ENCODE peak calls at places on chromosomes 12 and 14, in six cellular contexts. One of them, this sample, is unnamed.

GRCh38 chr14:99548285-99548684 is 55.7 kb downstream of the CCDC85C start:
- DNase-seq in Jurkat, Clone E6-1: no peak
- DNase-seq in heart right ventricle: no peak
- DNase-seq in stimulated activated CD8-positive, alpha-beta memory T cell treated with anti-CD3 and anti-CD28 coated beads, Interleukin-7, amount 100 ng/mL, for 24 hours: no peak
- DNase-seq in kidney glomerular epithelial cell: no peak
- DNase-seq in stimulated activated CD4-positive, alpha-beta T cell treated with anti-CD3 and anti-CD28 coated beads, Interleukin-1b, Interleukin-23, amount 100 ng/mL, for 48 hours: no peak
- DNase-seq in this sample: no peak

GRCh38 chr12:18323159-18323558 is 61.8 kb downstream of the PIK3C2G start:
- DNase-seq in stimulated activated CD8-positive, alpha-beta memory T cell treated with anti-CD3 and anti-CD28 coated beads, Interleukin-7, amount 100 ng/mL, for 24 hours: no peak
- DNase-seq in heart right ventricle: no peak
- DNase-seq in stimulated activated CD4-positive, alpha-beta T cell treated with anti-CD3 and anti-CD28 coated beads, Interleukin-1b, Interleukin-23, amount 100 ng/mL, for 48 hours: no peak
- DNase-seq in Jurkat, Clone E6-1: no peak
- DNase-seq in kidney glomerular epithelial cell: no peak
- DNase-seq in this sample: no peak

GRCh38 chr12:65300679-65301349 is 22.3 kb downstream of the MSRB3 start:
- DNase-seq in stimulated activated CD4-positive, alpha-beta T cell treated with anti-CD3 and anti-CD28 coated beads, Interleukin-1b, Interleukin-23, amount 100 ng/mL, for 48 hours: no peak
- DNase-seq in heart right ventricle: no peak
- DNase-seq in stimulated activated CD8-positive, alpha-beta memory T cell treated with anti-CD3 and anti-CD28 coated beads, Interleukin-7, amount 100 ng/mL, for 24 hours: no peak
- DNase-seq in Jurkat, Clone E6-1: peak; percentile 9
- DNase-seq in kidney glomerular epithelial cell: no peak
- DNase-seq in this sample: no peak

GRCh38 chr14:72476657-72477499 is 417.0 kb downstream of the DPF3 start:
- DNase-seq in stimulated activated CD4-positive, alpha-beta T cell treated with anti-CD3 and anti-CD28 coated beads, Interleukin-1b, Interleukin-23, amount 100 ng/mL, for 48 hours: peak; percentile 74
- DNase-seq in heart right ventricle: no peak
- DNase-seq in stimulated activated CD8-positive, alpha-beta memory T cell treated with anti-CD3 and anti-CD28 coated beads, Interleukin-7, amount 100 ng/mL, for 24 hours: peak; percentile 20
- DNase-seq in kidney glomerular epithelial cell: peak; percentile 87
- DNase-seq in Jurkat, Clone E6-1: peak; percentile 99
- DNase-seq in this sample: peak; percentile 34

GRCh38 chr12:11807453-11807852 is 158.0 kb downstream of the ETV6 start:
- DNase-seq in heart right ventricle: no peak
- DNase-seq in stimulated activated CD4-positive, alpha-beta T cell treated with anti-CD3 and anti-CD28 coated beads, Interleukin-1b, Interleukin-23, amount 100 ng/mL, for 48 hours: no peak
- DNase-seq in stimulated activated CD8-positive, alpha-beta memory T cell treated with anti-CD3 and anti-CD28 coated beads, Interleukin-7, amount 100 ng/mL, for 24 hours: no peak
- DNase-seq in kidney glomerular epithelial cell: no peak
- DNase-seq in Jurkat, Clone E6-1: no peak
- DNase-seq in this sample: no peak

GRCh38 chr14:32090686-32091085 is 13.6 kb downstream of the ARHGAP5 start:
- DNase-seq in stimulated activated CD4-positive, alpha-beta T cell treated with anti-CD3 and anti-CD28 coated beads, Interleukin-1b, Interleukin-23, amount 100 ng/mL, for 48 hours: no peak
- DNase-seq in kidney glomerular epithelial cell: no peak
- DNase-seq in Jurkat, Clone E6-1: no peak
- DNase-seq in heart right ventricle: no peak
- DNase-seq in stimulated activated CD8-positive, alpha-beta memory T cell treated with anti-CD3 and anti-CD28 coated beads, Interleukin-7, amount 100 ng/mL, for 24 hours: no peak
- DNase-seq in this sample: no peak

GRCh38 chr14:91177797-91178147 is 63.9 kb downstream of the DGLUCY start:
- DNase-seq in heart right ventricle: no peak
- DNase-seq in stimulated activated CD4-positive, alpha-beta T cell treated with anti-CD3 and anti-CD28 coated beads, Interleukin-1b, Interleukin-23, amount 100 ng/mL, for 48 hours: no peak
- DNase-seq in kidney glomerular epithelial cell: no peak
- DNase-seq in stimulated activated CD8-positive, alpha-beta memory T cell treated with anti-CD3 and anti-CD28 coated beads, Interleukin-7, amount 100 ng/mL, for 24 hours: no peak
- DNase-seq in Jurkat, Clone E6-1: no peak
- DNase-seq in this sample: no peak

GRCh38 chr12:62893276-62893675 is 41.7 kb downstream of the PPM1H start:
- DNase-seq in stimulated activated CD8-positive, alpha-beta memory T cell treated with anti-CD3 and anti-CD28 coated beads, Interleukin-7, amount 100 ng/mL, for 24 hours: no peak
- DNase-seq in Jurkat, Clone E6-1: no peak
- DNase-seq in heart right ventricle: no peak
- DNase-seq in stimulated activated CD4-positive, alpha-beta T cell treated with anti-CD3 and anti-CD28 coated beads, Interleukin-1b, Interleukin-23, amount 100 ng/mL, for 48 hours: no peak
- DNase-seq in kidney glomerular epithelial cell: no peak
- DNase-seq in this sample: no peak

GRCh38 chr14:91149462-91149861 is 35.6 kb downstream of the DGLUCY start:
- DNase-seq in stimulated activated CD8-positive, alpha-beta memory T cell treated with anti-CD3 and anti-CD28 coated beads, Interleukin-7, amount 100 ng/mL, for 24 hours: no peak
- DNase-seq in kidney glomerular epithelial cell: peak; percentile 88
- DNase-seq in Jurkat, Clone E6-1: no peak
- DNase-seq in stimulated activated CD4-positive, alpha-beta T cell treated with anti-CD3 and anti-CD28 coated beads, Interleukin-1b, Interleukin-23, amount 100 ng/mL, for 48 hours: no peak
- DNase-seq in heart right ventricle: no peak
- DNase-seq in this sample: peak; percentile 42

GRCh38 chr12:104604070-104604994 is 147.6 kb downstream of the CHST11 start:
- DNase-seq in stimulated activated CD4-positive, alpha-beta T cell treated with anti-CD3 and anti-CD28 coated beads, Interleukin-1b, Interleukin-23, amount 100 ng/mL, for 48 hours: peak; percentile 56
- DNase-seq in heart right ventricle: peak; percentile 34
- DNase-seq in Jurkat, Clone E6-1: peak; percentile 96
- DNase-seq in kidney glomerular epithelial cell: peak; percentile 89
- DNase-seq in stimulated activated CD8-positive, alpha-beta memory T cell treated with anti-CD3 and anti-CD28 coated beads, Interleukin-7, amount 100 ng/mL, for 24 hours: peak; percentile 10
- DNase-seq in this sample: peak; percentile 82

GRCh38 chr12:105852958-105853357 is 285.8 kb downstream of the NUAK1 start:
- DNase-seq in stimulated activated CD4-positive, alpha-beta T cell treated with anti-CD3 and anti-CD28 coated beads, Interleukin-1b, Interleukin-23, amount 100 ng/mL, for 48 hours: no peak
- DNase-seq in kidney glomerular epithelial cell: no peak
- DNase-seq in stimulated activated CD8-positive, alpha-beta memory T cell treated with anti-CD3 and anti-CD28 coated beads, Interleukin-7, amount 100 ng/mL, for 24 hours: no peak
- DNase-seq in heart right ventricle: peak; percentile 20
- DNase-seq in Jurkat, Clone E6-1: no peak
- DNase-seq in this sample: peak; percentile 80

GRCh38 chr14:76201162-76201561 is 49.4 kb downstream of the GPATCH2L start:
- DNase-seq in Jurkat, Clone E6-1: no peak
- DNase-seq in heart right ventricle: no peak
- DNase-seq in stimulated activated CD4-positive, alpha-beta T cell treated with anti-CD3 and anti-CD28 coated beads, Interleukin-1b, Interleukin-23, amount 100 ng/mL, for 48 hours: no peak
- DNase-seq in kidney glomerular epithelial cell: no peak
- DNase-seq in stimulated activated CD8-positive, alpha-beta memory T cell treated with anti-CD3 and anti-CD28 coated beads, Interleukin-7, amount 100 ng/mL, for 24 hours: no peak
- DNase-seq in this sample: no peak

GRCh38 chr14:55288439-55288838 is 17.2 kb downstream of the FBXO34 start:
- DNase-seq in kidney glomerular epithelial cell: no peak
- DNase-seq in stimulated activated CD8-positive, alpha-beta memory T cell treated with anti-CD3 and anti-CD28 coated beads, Interleukin-7, amount 100 ng/mL, for 24 hours: no peak
- DNase-seq in heart right ventricle: no peak
- DNase-seq in stimulated activated CD4-positive, alpha-beta T cell treated with anti-CD3 and anti-CD28 coated beads, Interleukin-1b, Interleukin-23, amount 100 ng/mL, for 48 hours: no peak
- DNase-seq in Jurkat, Clone E6-1: no peak
- DNase-seq in this sample: no peak

GRCh38 chr12:212799-213526 is 994 bp downstream of the SLC6A12 start:
- DNase-seq in stimulated activated CD4-positive, alpha-beta T cell treated with anti-CD3 and anti-CD28 coated beads, Interleukin-1b, Interleukin-23, amount 100 ng/mL, for 48 hours: no peak
- DNase-seq in kidney glomerular epithelial cell: peak; percentile 15
- DNase-seq in heart right ventricle: peak; percentile 45
- DNase-seq in Jurkat, Clone E6-1: no peak
- DNase-seq in stimulated activated CD8-positive, alpha-beta memory T cell treated with anti-CD3 and anti-CD28 coated beads, Interleukin-7, amount 100 ng/mL, for 24 hours: no peak
- DNase-seq in this sample: peak; percentile 49

GRCh38 chr14:99936738-99937474 is 128.3 kb upstream of the EVL start:
- DNase-seq in stimulated activated CD4-positive, alpha-beta T cell treated with anti-CD3 and anti-CD28 coated beads, Interleukin-1b, Interleukin-23, amount 100 ng/mL, for 48 hours: no peak
- DNase-seq in heart right ventricle: no peak
- DNase-seq in kidney glomerular epithelial cell: no peak
- DNase-seq in stimulated activated CD8-positive, alpha-beta memory T cell treated with anti-CD3 and anti-CD28 coated beads, Interleukin-7, amount 100 ng/mL, for 24 hours: no peak
- DNase-seq in Jurkat, Clone E6-1: no peak
- DNase-seq in this sample: no peak

GRCh38 chr14:44149597-44149996 is 357.5 kb downstream of the FSCB start:
- DNase-seq in kidney glomerular epithelial cell: peak; percentile 25
- DNase-seq in Jurkat, Clone E6-1: peak; percentile 7
- DNase-seq in stimulated activated CD4-positive, alpha-beta T cell treated with anti-CD3 and anti-CD28 coated beads, Interleukin-1b, Interleukin-23, amount 100 ng/mL, for 48 hours: no peak
- DNase-seq in stimulated activated CD8-positive, alpha-beta memory T cell treated with anti-CD3 and anti-CD28 coated beads, Interleukin-7, amount 100 ng/mL, for 24 hours: no peak
- DNase-seq in heart right ventricle: no peak
- DNase-seq in this sample: no peak

GRCh38 chr12:62691309-62691708 is 224.7 kb downstream of the MON2 start:
- DNase-seq in Jurkat, Clone E6-1: no peak
- DNase-seq in stimulated activated CD8-positive, alpha-beta memory T cell treated with anti-CD3 and anti-CD28 coated beads, Interleukin-7, amount 100 ng/mL, for 24 hours: no peak
- DNase-seq in kidney glomerular epithelial cell: no peak
- DNase-seq in stimulated activated CD4-positive, alpha-beta T cell treated with anti-CD3 and anti-CD28 coated beads, Interleukin-1b, Interleukin-23, amount 100 ng/mL, for 48 hours: no peak
- DNase-seq in heart right ventricle: no peak
- DNase-seq in this sample: no peak

GRCh38 chr12:126067930-126068329 is 1002.7 kb downstream of the AACS start:
- DNase-seq in kidney glomerular epithelial cell: no peak
- DNase-seq in Jurkat, Clone E6-1: no peak
- DNase-seq in stimulated activated CD4-positive, alpha-beta T cell treated with anti-CD3 and anti-CD28 coated beads, Interleukin-1b, Interleukin-23, amount 100 ng/mL, for 48 hours: no peak
- DNase-seq in heart right ventricle: no peak
- DNase-seq in stimulated activated CD8-positive, alpha-beta memory T cell treated with anti-CD3 and anti-CD28 coated beads, Interleukin-7, amount 100 ng/mL, for 24 hours: no peak
- DNase-seq in this sample: no peak

GRCh38 chr14:30790827-30791226 is 83.5 kb upstream of the COCH start:
- DNase-seq in heart right ventricle: no peak
- DNase-seq in Jurkat, Clone E6-1: no peak
- DNase-seq in kidney glomerular epithelial cell: no peak
- DNase-seq in stimulated activated CD4-positive, alpha-beta T cell treated with anti-CD3 and anti-CD28 coated beads, Interleukin-1b, Interleukin-23, amount 100 ng/mL, for 48 hours: no peak
- DNase-seq in stimulated activated CD8-positive, alpha-beta memory T cell treated with anti-CD3 and anti-CD28 coated beads, Interleukin-7, amount 100 ng/mL, for 24 hours: no peak
- DNase-seq in this sample: no peak

GRCh38 chr12:85923767-85924331 is 49.8 kb downstream of the NTS start:
- DNase-seq in kidney glomerular epithelial cell: peak; percentile 24
- DNase-seq in Jurkat, Clone E6-1: peak; percentile 15
- DNase-seq in stimulated activated CD8-positive, alpha-beta memory T cell treated with anti-CD3 and anti-CD28 coated beads, Interleukin-7, amount 100 ng/mL, for 24 hours: no peak
- DNase-seq in heart right ventricle: no peak
- DNase-seq in stimulated activated CD4-positive, alpha-beta T cell treated with anti-CD3 and anti-CD28 coated beads, Interleukin-1b, Interleukin-23, amount 100 ng/mL, for 48 hours: no peak
- DNase-seq in this sample: no peak

GRCh38 chr14:103517172-103517566 is 5.5 kb downstream of the CKB start:
- DNase-seq in heart right ventricle: no peak
- DNase-seq in kidney glomerular epithelial cell: no peak
- DNase-seq in stimulated activated CD4-positive, alpha-beta T cell treated with anti-CD3 and anti-CD28 coated beads, Interleukin-1b, Interleukin-23, amount 100 ng/mL, for 48 hours: no peak
- DNase-seq in Jurkat, Clone E6-1: no peak
- DNase-seq in stimulated activated CD8-positive, alpha-beta memory T cell treated with anti-CD3 and anti-CD28 coated beads, Interleukin-7, amount 100 ng/mL, for 24 hours: no peak
- DNase-seq in this sample: peak; percentile 12

GRCh38 chr12:113980537-113981337 is 14.6 kb upstream of the RBM19 start:
- DNase-seq in heart right ventricle: no peak
- DNase-seq in Jurkat, Clone E6-1: peak; percentile 47
- DNase-seq in stimulated activated CD8-positive, alpha-beta memory T cell treated with anti-CD3 and anti-CD28 coated beads, Interleukin-7, amount 100 ng/mL, for 24 hours: no peak
- DNase-seq in kidney glomerular epithelial cell: peak; percentile 44
- DNase-seq in stimulated activated CD4-positive, alpha-beta T cell treated with anti-CD3 and anti-CD28 coated beads, Interleukin-1b, Interleukin-23, amount 100 ng/mL, for 48 hours: peak; percentile 14
- DNase-seq in this sample: no peak

GRCh38 chr14:23513005-23513412 is 38.6 kb downstream of the ZFHX2 start:
- DNase-seq in stimulated activated CD4-positive, alpha-beta T cell treated with anti-CD3 and anti-CD28 coated beads, Interleukin-1b, Interleukin-23, amount 100 ng/mL, for 48 hours: no peak
- DNase-seq in stimulated activated CD8-positive, alpha-beta memory T cell treated with anti-CD3 and anti-CD28 coated beads, Interleukin-7, amount 100 ng/mL, for 24 hours: no peak
- DNase-seq in heart right ventricle: no peak
- DNase-seq in Jurkat, Clone E6-1: no peak
- DNase-seq in kidney glomerular epithelial cell: no peak
- DNase-seq in this sample: no peak

GRCh38 chr14:23299558-23299957 is 3.1 kb downstream of the PPP1R3E start:
- DNase-seq in kidney glomerular epithelial cell: peak; percentile 30
- DNase-seq in Jurkat, Clone E6-1: peak; percentile 61
- DNase-seq in stimulated activated CD8-positive, alpha-beta memory T cell treated with anti-CD3 and anti-CD28 coated beads, Interleukin-7, amount 100 ng/mL, for 24 hours: no peak
- DNase-seq in heart right ventricle: no peak
- DNase-seq in stimulated activated CD4-positive, alpha-beta T cell treated with anti-CD3 and anti-CD28 coated beads, Interleukin-1b, Interleukin-23, amount 100 ng/mL, for 48 hours: no peak
- DNase-seq in this sample: no peak

GRCh38 chr14:64823305-64823985 is 56.3 kb downstream of the SPTB start:
- DNase-seq in stimulated activated CD4-positive, alpha-beta T cell treated with anti-CD3 and anti-CD28 coated beads, Interleukin-1b, Interleukin-23, amount 100 ng/mL, for 48 hours: peak; percentile 63
- DNase-seq in kidney glomerular epithelial cell: peak; percentile 54
- DNase-seq in Jurkat, Clone E6-1: peak; percentile 44
- DNase-seq in stimulated activated CD8-positive, alpha-beta memory T cell treated with anti-CD3 and anti-CD28 coated beads, Interleukin-7, amount 100 ng/mL, for 24 hours: peak; percentile 21
- DNase-seq in heart right ventricle: peak; percentile 80
- DNase-seq in this sample: peak; percentile 90

GRCh38 chr12:104522985-104523719 is 66.4 kb downstream of the CHST11 start:
- DNase-seq in Jurkat, Clone E6-1: no peak
- DNase-seq in kidney glomerular epithelial cell: no peak
- DNase-seq in heart right ventricle: no peak
- DNase-seq in stimulated activated CD8-positive, alpha-beta memory T cell treated with anti-CD3 and anti-CD28 coated beads, Interleukin-7, amount 100 ng/mL, for 24 hours: no peak
- DNase-seq in stimulated activated CD4-positive, alpha-beta T cell treated with anti-CD3 and anti-CD28 coated beads, Interleukin-1b, Interleukin-23, amount 100 ng/mL, for 48 hours: no peak
- DNase-seq in this sample: no peak

GRCh38 chr14:35355981-35356839 is 48.3 kb downstream of the NFKBIA start:
- DNase-seq in stimulated activated CD8-positive, alpha-beta memory T cell treated with anti-CD3 and anti-CD28 coated beads, Interleukin-7, amount 100 ng/mL, for 24 hours: no peak
- DNase-seq in stimulated activated CD4-positive, alpha-beta T cell treated with anti-CD3 and anti-CD28 coated beads, Interleukin-1b, Interleukin-23, amount 100 ng/mL, for 48 hours: peak; percentile 71
- DNase-seq in kidney glomerular epithelial cell: no peak
- DNase-seq in heart right ventricle: no peak
- DNase-seq in Jurkat, Clone E6-1: no peak
- DNase-seq in this sample: no peak

GRCh38 chr12:12819221-12819620 is 6.1 kb downstream of the DDX47 start:
- DNase-seq in heart right ventricle: no peak
- DNase-seq in kidney glomerular epithelial cell: no peak
- DNase-seq in stimulated activated CD4-positive, alpha-beta T cell treated with anti-CD3 and anti-CD28 coated beads, Interleukin-1b, Interleukin-23, amount 100 ng/mL, for 48 hours: no peak
- DNase-seq in stimulated activated CD8-positive, alpha-beta memory T cell treated with anti-CD3 and anti-CD28 coated beads, Interleukin-7, amount 100 ng/mL, for 24 hours: no peak
- DNase-seq in Jurkat, Clone E6-1: no peak
- DNase-seq in this sample: no peak

GRCh38 chr14:50758945-50759344 is 72.0 kb downstream of the NIN start:
- DNase-seq in stimulated activated CD4-positive, alpha-beta T cell treated with anti-CD3 and anti-CD28 coated beads, Interleukin-1b, Interleukin-23, amount 100 ng/mL, for 48 hours: no peak
- DNase-seq in stimulated activated CD8-positive, alpha-beta memory T cell treated with anti-CD3 and anti-CD28 coated beads, Interleukin-7, amount 100 ng/mL, for 24 hours: no peak
- DNase-seq in kidney glomerular epithelial cell: no peak
- DNase-seq in heart right ventricle: no peak
- DNase-seq in Jurkat, Clone E6-1: no peak
- DNase-seq in this sample: no peak

GRCh38 chr14:92039073-92039719 is 663 bp downstream of the TRIP11 start:
- DNase-seq in kidney glomerular epithelial cell: peak; percentile 74
- DNase-seq in Jurkat, Clone E6-1: peak; percentile 22
- DNase-seq in stimulated activated CD8-positive, alpha-beta memory T cell treated with anti-CD3 and anti-CD28 coated beads, Interleukin-7, amount 100 ng/mL, for 24 hours: no peak
- DNase-seq in heart right ventricle: no peak
- DNase-seq in stimulated activated CD4-positive, alpha-beta T cell treated with anti-CD3 and anti-CD28 coated beads, Interleukin-1b, Interleukin-23, amount 100 ng/mL, for 48 hours: no peak
- DNase-seq in this sample: no peak

GRCh38 chr14:24775919-24776318 is 141.9 kb upstream of the GZMB start:
- DNase-seq in Jurkat, Clone E6-1: no peak
- DNase-seq in stimulated activated CD4-positive, alpha-beta T cell treated with anti-CD3 and anti-CD28 coated beads, Interleukin-1b, Interleukin-23, amount 100 ng/mL, for 48 hours: no peak
- DNase-seq in stimulated activated CD8-positive, alpha-beta memory T cell treated with anti-CD3 and anti-CD28 coated beads, Interleukin-7, amount 100 ng/mL, for 24 hours: no peak
- DNase-seq in kidney glomerular epithelial cell: no peak
- DNase-seq in heart right ventricle: no peak
- DNase-seq in this sample: no peak

GRCh38 chr12:126667340-126667739 is 1599.6 kb upstream of the TMEM132C start:
- DNase-seq in stimulated activated CD4-positive, alpha-beta T cell treated with anti-CD3 and anti-CD28 coated beads, Interleukin-1b, Interleukin-23, amount 100 ng/mL, for 48 hours: no peak
- DNase-seq in kidney glomerular epithelial cell: no peak
- DNase-seq in Jurkat, Clone E6-1: no peak
- DNase-seq in heart right ventricle: no peak
- DNase-seq in stimulated activated CD8-positive, alpha-beta memory T cell treated with anti-CD3 and anti-CD28 coated beads, Interleukin-7, amount 100 ng/mL, for 24 hours: no peak
- DNase-seq in this sample: no peak

GRCh38 chr12:46577063-46577776 is 204.6 kb upstream of the SLC38A2 start:
- DNase-seq in kidney glomerular epithelial cell: no peak
- DNase-seq in Jurkat, Clone E6-1: no peak
- DNase-seq in stimulated activated CD4-positive, alpha-beta T cell treated with anti-CD3 and anti-CD28 coated beads, Interleukin-1b, Interleukin-23, amount 100 ng/mL, for 48 hours: no peak
- DNase-seq in heart right ventricle: no peak
- DNase-seq in stimulated activated CD8-positive, alpha-beta memory T cell treated with anti-CD3 and anti-CD28 coated beads, Interleukin-7, amount 100 ng/mL, for 24 hours: no peak
- DNase-seq in this sample: no peak

GRCh38 chr12:5154091-5154490 is 110.4 kb downstream of the KCNA5 start:
- DNase-seq in Jurkat, Clone E6-1: no peak
- DNase-seq in heart right ventricle: no peak
- DNase-seq in stimulated activated CD4-positive, alpha-beta T cell treated with anti-CD3 and anti-CD28 coated beads, Interleukin-1b, Interleukin-23, amount 100 ng/mL, for 48 hours: no peak
- DNase-seq in kidney glomerular epithelial cell: no peak
- DNase-seq in stimulated activated CD8-positive, alpha-beta memory T cell treated with anti-CD3 and anti-CD28 coated beads, Interleukin-7, amount 100 ng/mL, for 24 hours: no peak
- DNase-seq in this sample: no peak

GRCh38 chr12:15220961-15221885 is at the start of gene RERG:
- DNase-seq in stimulated activated CD4-positive, alpha-beta T cell treated with anti-CD3 and anti-CD28 coated beads, Interleukin-1b, Interleukin-23, amount 100 ng/mL, for 48 hours: peak; percentile 63
- DNase-seq in Jurkat, Clone E6-1: peak; percentile 36
- DNase-seq in heart right ventricle: peak; percentile 86
- DNase-seq in stimulated activated CD8-positive, alpha-beta memory T cell treated with anti-CD3 and anti-CD28 coated beads, Interleukin-7, amount 100 ng/mL, for 24 hours: peak; percentile 41
- DNase-seq in kidney glomerular epithelial cell: peak; percentile 46
- DNase-seq in this sample: peak; percentile 95

GRCh38 chr12:58732894-58733293 is 187.4 kb downstream of the LRIG3 start:
- DNase-seq in stimulated activated CD8-positive, alpha-beta memory T cell treated with anti-CD3 and anti-CD28 coated beads, Interleukin-7, amount 100 ng/mL, for 24 hours: no peak
- DNase-seq in stimulated activated CD4-positive, alpha-beta T cell treated with anti-CD3 and anti-CD28 coated beads, Interleukin-1b, Interleukin-23, amount 100 ng/mL, for 48 hours: no peak
- DNase-seq in kidney glomerular epithelial cell: no peak
- DNase-seq in heart right ventricle: no peak
- DNase-seq in Jurkat, Clone E6-1: no peak
- DNase-seq in this sample: no peak

GRCh38 chr12:107325075-107325474 is 231.7 kb upstream of the CRY1 start:
- DNase-seq in Jurkat, Clone E6-1: no peak
- DNase-seq in heart right ventricle: no peak
- DNase-seq in stimulated activated CD8-positive, alpha-beta memory T cell treated with anti-CD3 and anti-CD28 coated beads, Interleukin-7, amount 100 ng/mL, for 24 hours: no peak
- DNase-seq in stimulated activated CD4-positive, alpha-beta T cell treated with anti-CD3 and anti-CD28 coated beads, Interleukin-1b, Interleukin-23, amount 100 ng/mL, for 48 hours: no peak
- DNase-seq in kidney glomerular epithelial cell: no peak
- DNase-seq in this sample: no peak

GRCh38 chr12:11568155-11568761 is 81.2 kb upstream of the ETV6 start:
- DNase-seq in heart right ventricle: no peak
- DNase-seq in kidney glomerular epithelial cell: no peak
- DNase-seq in Jurkat, Clone E6-1: no peak
- DNase-seq in stimulated activated CD8-positive, alpha-beta memory T cell treated with anti-CD3 and anti-CD28 coated beads, Interleukin-7, amount 100 ng/mL, for 24 hours: no peak
- DNase-seq in stimulated activated CD4-positive, alpha-beta T cell treated with anti-CD3 and anti-CD28 coated beads, Interleukin-1b, Interleukin-23, amount 100 ng/mL, for 48 hours: no peak
- DNase-seq in this sample: no peak

GRCh38 chr12:64733857-64734256 is 25.3 kb downstream of the GNS start:
- DNase-seq in Jurkat, Clone E6-1: no peak
- DNase-seq in stimulated activated CD4-positive, alpha-beta T cell treated with anti-CD3 and anti-CD28 coated beads, Interleukin-1b, Interleukin-23, amount 100 ng/mL, for 48 hours: no peak
- DNase-seq in kidney glomerular epithelial cell: peak; percentile 68
- DNase-seq in stimulated activated CD8-positive, alpha-beta memory T cell treated with anti-CD3 and anti-CD28 coated beads, Interleukin-7, amount 100 ng/mL, for 24 hours: no peak
- DNase-seq in heart right ventricle: peak; percentile 45
- DNase-seq in this sample: peak; percentile 78

GRCh38 chr14:105383083-105383730 is 15.1 kb upstream of the TEX22 start:
- DNase-seq in Jurkat, Clone E6-1: no peak
- DNase-seq in heart right ventricle: no peak
- DNase-seq in stimulated activated CD8-positive, alpha-beta memory T cell treated with anti-CD3 and anti-CD28 coated beads, Interleukin-7, amount 100 ng/mL, for 24 hours: no peak
- DNase-seq in stimulated activated CD4-positive, alpha-beta T cell treated with anti-CD3 and anti-CD28 coated beads, Interleukin-1b, Interleukin-23, amount 100 ng/mL, for 48 hours: no peak
- DNase-seq in kidney glomerular epithelial cell: no peak
- DNase-seq in this sample: peak; percentile 51